ENCODE peak calls at places on chromosomes 11 and 22, in nine cellular contexts. One of them, this sample, is unnamed.

GRCh38 chr11:6734616-6735015 is 37.2 kb downstream of the OR2AG2 start:
- DNase-seq in uterus: no peak
- DNase-seq in CD4-positive, alpha-beta T cell: no peak
- DNase-seq in fibroblast of the aortic adventitia: no peak
- DNase-seq in Peyer's patch: no peak
- DNase-seq in transverse colon: no peak
- DNase-seq in choroid plexus epithelial cell: no peak
- DNase-seq in lung: no peak
- DNase-seq in nephron progenitor cell: no peak
- DNase-seq in this sample: no peak

GRCh38 chr22:40040927-40041326 is 46.2 kb downstream of the FAM83F start:
- DNase-seq in uterus: peak; percentile 26
- DNase-seq in CD4-positive, alpha-beta T cell: no peak
- DNase-seq in fibroblast of the aortic adventitia: peak; percentile 32
- DNase-seq in Peyer's patch: no peak
- DNase-seq in transverse colon: peak; percentile 27
- DNase-seq in choroid plexus epithelial cell: peak; percentile 89
- DNase-seq in lung: no peak
- DNase-seq in nephron progenitor cell: no peak
- DNase-seq in this sample: no peak

GRCh38 chr11:77411238-77411637 is 62.7 kb downstream of the PAK1 start:
- DNase-seq in uterus: peak; percentile 20
- DNase-seq in CD4-positive, alpha-beta T cell: peak; percentile 2
- DNase-seq in fibroblast of the aortic adventitia: peak; percentile 33
- DNase-seq in Peyer's patch: peak; percentile 56
- DNase-seq in transverse colon: peak; percentile 38
- DNase-seq in choroid plexus epithelial cell: peak; percentile 29
- DNase-seq in lung: peak; percentile 34
- DNase-seq in nephron progenitor cell: peak; percentile 10
- DNase-seq in this sample: peak; percentile 41

GRCh38 chr22:36954251-36955014 is 41.0 kb downstream of the CSF2RB start:
- DNase-seq in uterus: no peak
- DNase-seq in CD4-positive, alpha-beta T cell: no peak
- DNase-seq in fibroblast of the aortic adventitia: no peak
- DNase-seq in Peyer's patch: no peak
- DNase-seq in transverse colon: no peak
- DNase-seq in choroid plexus epithelial cell: no peak
- DNase-seq in lung: no peak
- DNase-seq in nephron progenitor cell: no peak
- DNase-seq in this sample: peak; percentile 38

GRCh38 chr11:107769189-107769588 is 57.3 kb upstream of the SLN start:
- DNase-seq in uterus: no peak
- DNase-seq in CD4-positive, alpha-beta T cell: no peak
- DNase-seq in fibroblast of the aortic adventitia: peak; percentile 44
- DNase-seq in Peyer's patch: no peak
- DNase-seq in transverse colon: no peak
- DNase-seq in choroid plexus epithelial cell: peak; percentile 28
- DNase-seq in lung: no peak
- DNase-seq in nephron progenitor cell: no peak
- DNase-seq in this sample: no peak

GRCh38 chr22:41415554-41415953 is 31.0 kb downstream of the TOB2 start:
- DNase-seq in uterus: no peak
- DNase-seq in CD4-positive, alpha-beta T cell: no peak
- DNase-seq in fibroblast of the aortic adventitia: no peak
- DNase-seq in Peyer's patch: no peak
- DNase-seq in transverse colon: no peak
- DNase-seq in choroid plexus epithelial cell: no peak
- DNase-seq in lung: no peak
- DNase-seq in nephron progenitor cell: no peak
- DNase-seq in this sample: no peak

GRCh38 chr22:42648368-42649260 is 578 bp downstream of the CYB5R3 start:
- DNase-seq in uterus: no peak
- DNase-seq in CD4-positive, alpha-beta T cell: no peak
- DNase-seq in fibroblast of the aortic adventitia: peak; percentile 34
- DNase-seq in Peyer's patch: peak; percentile 90
- DNase-seq in transverse colon: peak; percentile 89
- DNase-seq in choroid plexus epithelial cell: peak; percentile 31
- DNase-seq in lung: peak; percentile 58
- DNase-seq in nephron progenitor cell: no peak
- DNase-seq in this sample: peak; percentile 60

GRCh38 chr11:12625438-12626071 is 48.7 kb upstream of the TEAD1 start:
- DNase-seq in uterus: no peak
- DNase-seq in CD4-positive, alpha-beta T cell: no peak
- DNase-seq in fibroblast of the aortic adventitia: peak; percentile 39
- DNase-seq in Peyer's patch: no peak
- DNase-seq in transverse colon: no peak
- DNase-seq in choroid plexus epithelial cell: peak; percentile 92
- DNase-seq in lung: no peak
- DNase-seq in nephron progenitor cell: no peak
- DNase-seq in this sample: no peak

GRCh38 chr22:27668828-27669797 is 132.4 kb downstream of the MN1 start:
- DNase-seq in uterus: no peak
- DNase-seq in CD4-positive, alpha-beta T cell: no peak
- DNase-seq in fibroblast of the aortic adventitia: peak; percentile 40
- DNase-seq in Peyer's patch: peak; percentile 72
- DNase-seq in transverse colon: peak; percentile 56
- DNase-seq in choroid plexus epithelial cell: peak; percentile 71
- DNase-seq in lung: no peak
- DNase-seq in nephron progenitor cell: no peak
- DNase-seq in this sample: no peak

GRCh38 chr11:67404515-67405195 is 772 bp downstream of the TBC1D10C start:
- DNase-seq in uterus: no peak
- DNase-seq in CD4-positive, alpha-beta T cell: no peak
- DNase-seq in fibroblast of the aortic adventitia: no peak
- DNase-seq in Peyer's patch: no peak
- DNase-seq in transverse colon: no peak
- DNase-seq in choroid plexus epithelial cell: no peak
- DNase-seq in lung: no peak
- DNase-seq in nephron progenitor cell: no peak
- DNase-seq in this sample: peak; percentile 41

GRCh38 chr11:67400251-67400941 is 1.3 kb downstream of the PPP1CA start:
- DNase-seq in uterus: no peak
- DNase-seq in CD4-positive, alpha-beta T cell: no peak
- DNase-seq in fibroblast of the aortic adventitia: peak; percentile 45
- DNase-seq in Peyer's patch: peak; percentile 78
- DNase-seq in transverse colon: peak; percentile 52
- DNase-seq in choroid plexus epithelial cell: no peak
- DNase-seq in lung: no peak
- DNase-seq in nephron progenitor cell: no peak
- DNase-seq in this sample: peak; percentile 21

GRCh38 chr11:67400942-67401494 is 640 bp downstream of the PPP1CA start:
- DNase-seq in uterus: peak; percentile 45
- DNase-seq in CD4-positive, alpha-beta T cell: no peak
- DNase-seq in fibroblast of the aortic adventitia: peak; percentile 13
- DNase-seq in Peyer's patch: no peak
- DNase-seq in transverse colon: no peak
- DNase-seq in choroid plexus epithelial cell: no peak
- DNase-seq in lung: no peak
- DNase-seq in nephron progenitor cell: no peak
- DNase-seq in this sample: peak; percentile 51

GRCh38 chr11:67398661-67399563 is 2.7 kb downstream of the PPP1CA start:
- DNase-seq in uterus: no peak
- DNase-seq in CD4-positive, alpha-beta T cell: no peak
- DNase-seq in fibroblast of the aortic adventitia: no peak
- DNase-seq in Peyer's patch: no peak
- DNase-seq in transverse colon: no peak
- DNase-seq in choroid plexus epithelial cell: no peak
- DNase-seq in lung: no peak
- DNase-seq in nephron progenitor cell: no peak
- DNase-seq in this sample: no peak

DNA sequence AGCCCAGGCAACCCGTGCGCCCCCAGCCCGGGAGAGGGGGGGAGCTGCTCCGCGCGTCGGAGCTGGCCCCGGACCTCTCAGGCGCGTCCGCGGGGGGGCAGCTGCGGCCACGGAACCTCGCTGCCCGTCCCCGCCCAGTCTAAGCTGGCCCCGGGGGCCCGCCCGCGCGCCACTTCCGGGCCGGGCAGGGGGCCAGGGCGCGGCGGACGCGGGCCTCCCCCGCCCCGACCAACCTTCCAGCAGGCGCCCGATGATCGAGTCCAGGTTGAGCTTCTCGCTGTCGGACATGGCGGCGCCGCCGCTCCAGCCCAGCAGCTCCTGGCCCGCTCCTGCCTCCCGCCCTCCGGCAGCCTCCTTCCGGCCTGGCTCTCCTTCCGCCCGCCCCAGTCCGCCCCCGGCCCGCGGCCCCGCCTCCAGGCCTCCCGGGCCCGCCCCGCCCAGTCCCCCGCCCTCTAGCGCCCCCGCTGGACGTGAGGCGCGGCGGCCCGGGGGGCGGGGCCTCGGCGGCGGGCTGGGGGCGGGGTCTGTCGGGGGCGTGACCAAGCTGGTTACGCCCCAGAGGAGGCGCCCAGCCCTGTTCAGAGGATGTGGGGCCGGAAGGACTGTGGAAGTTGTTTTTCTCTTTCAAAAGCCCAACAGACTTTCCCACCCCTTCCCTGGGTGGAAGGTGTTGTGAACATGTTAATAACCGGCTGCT is at the start of gene PPP1CA:
- DNase-seq in uterus: peak; percentile 92
- DNase-seq in CD4-positive, alpha-beta T cell: peak; percentile 92
- DNase-seq in fibroblast of the aortic adventitia: peak; percentile 82
- DNase-seq in Peyer's patch: peak; percentile 96
- DNase-seq in transverse colon: peak; percentile 93
- DNase-seq in choroid plexus epithelial cell: peak; percentile 88
- DNase-seq in lung: peak; percentile 90
- DNase-seq in nephron progenitor cell: peak; percentile 94
- DNase-seq in this sample: peak; percentile 100
- TF ChIP-seq CTCF in uterus: peak; percentile 59
- TF ChIP-seq CTCF in CD4-positive, alpha-beta T cell: no peak
- TF ChIP-seq CTCF in fibroblast of the aortic adventitia: peak; percentile 22
- TF ChIP-seq CTCF in Peyer's patch: peak; percentile 33
- TF ChIP-seq CTCF in transverse colon: peak; percentile 2
- TF ChIP-seq CTCF in choroid plexus epithelial cell: peak; percentile 23
- TF ChIP-seq CTCF in lung: no peak
- TF ChIP-seq CTCF in nephron progenitor cell: peak; percentile 23
- TF ChIP-seq CTCF in this sample: peak; percentile 19

GRCh38 chr11:40130427-40130826 is 1329.0 kb downstream of the LRRC4C start:
- DNase-seq in uterus: no peak
- DNase-seq in CD4-positive, alpha-beta T cell: no peak
- DNase-seq in fibroblast of the aortic adventitia: no peak
- DNase-seq in Peyer's patch: no peak
- DNase-seq in transverse colon: no peak
- DNase-seq in choroid plexus epithelial cell: no peak
- DNase-seq in lung: no peak
- DNase-seq in nephron progenitor cell: peak; percentile 3
- DNase-seq in this sample: no peak
- TF ChIP-seq CTCF in uterus: no peak
- TF ChIP-seq CTCF in CD4-positive, alpha-beta T cell: no peak
- TF ChIP-seq CTCF in fibroblast of the aortic adventitia: no peak
- TF ChIP-seq CTCF in Peyer's patch: no peak
- TF ChIP-seq CTCF in transverse colon: no peak
- TF ChIP-seq CTCF in choroid plexus epithelial cell: no peak
- TF ChIP-seq CTCF in lung: no peak
- TF ChIP-seq CTCF in nephron progenitor cell: peak; percentile 30
- TF ChIP-seq CTCF in this sample: peak; percentile 19

GRCh38 chr11:36261094-36261493 is 28.1 kb downstream of the COMMD9 start:
- DNase-seq in uterus: no peak
- DNase-seq in CD4-positive, alpha-beta T cell: no peak
- DNase-seq in fibroblast of the aortic adventitia: no peak
- DNase-seq in Peyer's patch: no peak
- DNase-seq in transverse colon: no peak
- DNase-seq in choroid plexus epithelial cell: no peak
- DNase-seq in lung: no peak
- DNase-seq in nephron progenitor cell: no peak
- DNase-seq in this sample: no peak
- TF ChIP-seq CTCF in uterus: no peak
- TF ChIP-seq CTCF in CD4-positive, alpha-beta T cell: no peak
- TF ChIP-seq CTCF in fibroblast of the aortic adventitia: no peak
- TF ChIP-seq CTCF in Peyer's patch: no peak
- TF ChIP-seq CTCF in transverse colon: no peak
- TF ChIP-seq CTCF in choroid plexus epithelial cell: no peak
- TF ChIP-seq CTCF in lung: no peak
- TF ChIP-seq CTCF in nephron progenitor cell: no peak
- TF ChIP-seq CTCF in this sample: no peak

GRCh38 chr11:75011872-75012271 is 23.1 kb downstream of the NEU3 start:
- DNase-seq in uterus: no peak
- DNase-seq in CD4-positive, alpha-beta T cell: no peak
- DNase-seq in fibroblast of the aortic adventitia: no peak
- DNase-seq in Peyer's patch: no peak
- DNase-seq in transverse colon: no peak
- DNase-seq in choroid plexus epithelial cell: no peak
- DNase-seq in lung: no peak
- DNase-seq in nephron progenitor cell: no peak
- DNase-seq in this sample: no peak
- TF ChIP-seq CTCF in uterus: no peak
- TF ChIP-seq CTCF in CD4-positive, alpha-beta T cell: no peak
- TF ChIP-seq CTCF in fibroblast of the aortic adventitia: no peak
- TF ChIP-seq CTCF in Peyer's patch: no peak
- TF ChIP-seq CTCF in transverse colon: no peak
- TF ChIP-seq CTCF in choroid plexus epithelial cell: no peak
- TF ChIP-seq CTCF in lung: no peak
- TF ChIP-seq CTCF in nephron progenitor cell: no peak
- TF ChIP-seq CTCF in this sample: no peak

DNA sequence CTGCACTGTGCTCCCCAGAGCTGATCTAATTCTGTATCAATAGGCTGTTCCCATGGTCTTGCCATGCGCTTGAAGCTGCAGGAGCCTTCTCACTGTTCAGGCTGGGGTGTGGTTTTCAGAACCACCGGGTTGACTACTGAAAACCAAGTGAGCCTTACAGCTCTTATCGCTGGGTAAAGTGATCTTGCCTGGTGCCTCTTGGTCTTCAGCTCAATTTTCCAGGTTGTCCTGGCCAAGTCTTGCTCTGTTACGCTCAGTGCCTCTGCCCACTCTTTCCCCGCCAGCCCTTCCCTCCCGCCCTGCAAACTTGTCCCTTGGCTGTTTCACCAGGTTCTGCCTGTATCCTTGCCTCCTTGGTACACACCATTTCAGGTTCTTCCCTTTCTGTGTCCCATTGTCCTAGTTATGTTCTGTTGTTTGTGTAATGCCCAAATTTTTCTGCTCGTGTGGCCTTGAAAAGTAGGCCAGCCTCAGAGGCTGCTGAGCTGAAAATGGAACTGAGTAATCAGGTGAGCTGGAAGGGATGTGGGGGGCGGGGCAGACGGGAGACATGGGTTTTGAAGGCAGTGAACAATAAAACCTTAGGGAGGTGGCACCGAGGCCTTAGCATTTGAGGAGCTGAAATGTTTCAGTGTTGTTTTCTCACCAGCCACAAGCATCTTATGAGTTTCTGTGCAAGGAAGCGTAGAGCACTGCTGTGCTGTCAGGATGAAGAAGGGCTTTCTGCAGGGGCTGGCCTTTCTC is 11.2 kb downstream of the PEX26 start:
- DNase-seq in uterus: no peak
- DNase-seq in CD4-positive, alpha-beta T cell: no peak
- DNase-seq in fibroblast of the aortic adventitia: no peak
- DNase-seq in Peyer's patch: no peak
- DNase-seq in transverse colon: peak; percentile 71
- DNase-seq in choroid plexus epithelial cell: no peak
- DNase-seq in lung: no peak
- DNase-seq in nephron progenitor cell: no peak
- DNase-seq in this sample: no peak
- TF ChIP-seq CTCF in uterus: no peak
- TF ChIP-seq CTCF in CD4-positive, alpha-beta T cell: no peak
- TF ChIP-seq CTCF in fibroblast of the aortic adventitia: no peak
- TF ChIP-seq CTCF in Peyer's patch: no peak
- TF ChIP-seq CTCF in transverse colon: no peak
- TF ChIP-seq CTCF in choroid plexus epithelial cell: no peak
- TF ChIP-seq CTCF in lung: no peak
- TF ChIP-seq CTCF in nephron progenitor cell: no peak
- TF ChIP-seq CTCF in this sample: no peak